ENCODE peak calls at places on chromosomes 1 and 21, in six cellular contexts. W, U, X, A, Q and K are unnamed samples.

GRCh38 chr21:33069994-33070811 is at the start of gene OLIG1:
- DNase-seq in W (peak; percentile 74), X (peak; percentile 22), U (peak; percentile 51), Q (peak; percentile 67), A (peak; percentile 74), K (no peak)

GRCh38 chr1:14932034-14932638 is 221.4 kb upstream of the TMEM51 start:
- DNase-seq in U (no peak), Q (no peak), X (no peak), A (no peak), W (no peak), K (no peak)

GRCh38 chr1:178495158-178495557 is 1.6 kb downstream of the CLEC20A start:
- DNase-seq in W (peak; percentile 14), Q (no peak), X (no peak), A (no peak), U (no peak), K (no peak)

GRCh38 chr1:7371926-7372325 is 399.2 kb upstream of the VAMP3 start:
- DNase-seq in Q (no peak), U (no peak), W (no peak), X (no peak), A (no peak), K (no peak)

GRCh38 chr1:19268445-19268844 is 16.8 kb downstream of the MRTO4 start:
- DNase-seq in U (no peak), X (no peak), Q (no peak), A (no peak), W (peak; percentile 54), K (no peak)

GRCh38 chr1:205812271-205812877 is 624 bp downstream of the SLC41A1 start:
- DNase-seq in A (no peak), X (peak; percentile 25), Q (no peak), U (no peak), W (no peak), K (no peak)

GRCh38 chr1:36882536-36883285 is 151.6 kb downstream of the GRIK3 start:
- DNase-seq in X (peak; percentile 4), Q (no peak), U (no peak), A (no peak), W (no peak), K (no peak)

GRCh38 chr21:16124397-16125130 is 394.8 kb downstream of the USP25 start:
- DNase-seq in W (no peak), U (no peak), A (no peak), X (no peak), Q (no peak), K (no peak)

GRCh38 chr1:54699936-54700525 is 15.6 kb upstream of the TTC4 start:
- DNase-seq in A (no peak), U (no peak), W (peak; percentile 45), Q (no peak), X (no peak), K (no peak)

GRCh38 chr21:27480841-27481261 is 514.0 kb upstream of the ADAMTS5 start:
- DNase-seq in Q (no peak), U (no peak), W (no peak), A (no peak), X (no peak), K (no peak)

GRCh38 chr1:76040327-76040868 is 34.1 kb upstream of the ST6GALNAC3 start:
- DNase-seq in A (no peak), W (no peak), Q (no peak), U (no peak), X (no peak), K (no peak)

GRCh38 chr1:108877324-108877812 is 583 bp downstream of the GPSM2 start:
- DNase-seq in W (no peak), X (peak; percentile 45), A (peak; percentile 32), U (no peak), Q (no peak), K (no peak)

GRCh38 chr1:7686301-7686850 is 84.7 kb upstream of the VAMP3 start:
- DNase-seq in A (no peak), X (no peak), Q (no peak), W (no peak), U (no peak), K (no peak)

GRCh38 chr21:33993286-33994231 is 78.0 kb upstream of the ATP5PO start:
- DNase-seq in W (no peak), A (no peak), X (peak; percentile 63), U (no peak), Q (no peak), K (no peak)

GRCh38 chr1:165376041-165376810 is 19.7 kb upstream of the LMX1A start:
- DNase-seq in W (peak; percentile 69), A (peak; percentile 25), Q (peak; percentile 82), U (no peak), X (peak; percentile 81), K (no peak)

GRCh38 chr1:60388092-60388987 is 314.8 kb upstream of the C1orf87 start:
- DNase-seq in W (no peak), A (no peak), X (no peak), Q (no peak), U (no peak), K (no peak)

GRCh38 chr1:24102966-24103365 is 9.0 kb downstream of the MYOM3 start:
- DNase-seq in X (no peak), U (no peak), W (no peak), A (no peak), Q (no peak), K (no peak)

GRCh38 chr21:35609263-35609662 is 451.1 kb downstream of the SETD4 start:
- DNase-seq in U (no peak), W (no peak), X (no peak), A (no peak), Q (no peak), K (no peak)

GRCh38 chr1:166133276-166133841 is 33.4 kb downstream of the FAM78B start:
- DNase-seq in X (peak; percentile 24), A (no peak), Q (no peak), W (no peak), U (no peak), K (no peak)

GRCh38 chr1:46687095-46687659 is 15.5 kb downstream of the TEX38 start:
- DNase-seq in A (peak; percentile 31), W (no peak), U (no peak), X (peak; percentile 97), Q (no peak), K (no peak)

GRCh38 chr1:40532844-40533424 is 1.5 kb downstream of the ZNF684 start:
- DNase-seq in W (no peak), X (peak; percentile 63), U (peak; percentile 27), Q (no peak), A (peak; percentile 28), K (peak; percentile 45)

GRCh38 chr1:46667782-46668760 is at the start of gene ATPAF1:
- DNase-seq in A (peak; percentile 67), Q (peak; percentile 55), X (peak; percentile 77), W (peak; percentile 86), U (peak; percentile 55), K (peak; percentile 34)

GRCh38 chr1:201696217-201696761 is 132.7 kb upstream of the IPO9 start:
- DNase-seq in X (no peak), Q (peak; percentile 72), U (no peak), W (no peak), A (peak; percentile 87), K (no peak)

GRCh38 chr1:183403386-183403957 is 14.7 kb downstream of the NMNAT2 start:
- DNase-seq in Q (no peak), U (no peak), X (no peak), A (no peak), W (no peak), K (no peak)

GRCh38 chr1:155000475-155000724 is 2.2 kb upstream of the ZBTB7B start:
- DNase-seq in U (no peak), W (peak; percentile 74), Q (no peak), X (peak; percentile 63), A (no peak), K (no peak)

GRCh38 chr1:206892351-206892984 is 4.8 kb upstream of the IL24 start:
- DNase-seq in A (no peak), X (no peak), U (no peak), Q (no peak), W (no peak), K (no peak)

GRCh38 chr1:180435566-180435965 is 66.8 kb downstream of the ACBD6 start:
- DNase-seq in X (no peak), W (no peak), Q (no peak), U (no peak), A (no peak), K (no peak)

GRCh38 chr1:93908394-93909145 is 660 bp downstream of the GCLM start:
- DNase-seq in X (peak; percentile 63), Q (no peak), A (peak; percentile 12), U (peak; percentile 42), W (peak; percentile 84), K (no peak)

GRCh38 chr1:116754203-116754977 is at the start of gene CD2:
- DNase-seq in W (peak; percentile 82), X (no peak), Q (no peak), U (no peak), A (no peak), K (no peak)

GRCh38 chr1:27447883-27448282 is 42.1 kb downstream of the WASF2 start:
- DNase-seq in Q (no peak), W (no peak), A (no peak), X (no peak), U (no peak), K (no peak)

GRCh38 chr1:166808959-166809358 is 30.3 kb upstream of the POGK start:
- DNase-seq in W (no peak), U (no peak), A (no peak), Q (no peak), X (no peak), K (no peak)